ENCODE peak calls at places on chromosomes 1 and 21, in five cellular contexts. One of them, this sample, is unnamed.
A peak's percentile ranks its signal among the peaks of the same experiment; 100 is the strongest.

GRCh38 chr1:204943495-204943894 is 72.8 kb downstream of the NFASC start:
- DNase-seq in amniotic stem cell: no peak
- DNase-seq in activated CD8-positive, alpha-beta memory T cell treated with anti-CD3 and anti-CD28 coated beads for 24 hours: no peak
- DNase-seq in nucleus accumbens: no peak
- DNase-seq in tibial nerve: no peak
- DNase-seq in this sample: no peak

GRCh38 chr1:89844860-89845259 is 24.0 kb downstream of the LRRC8D start:
- DNase-seq in amniotic stem cell: no peak
- DNase-seq in nucleus accumbens: no peak
- DNase-seq in activated CD8-positive, alpha-beta memory T cell treated with anti-CD3 and anti-CD28 coated beads for 24 hours: no peak
- DNase-seq in tibial nerve: no peak
- DNase-seq in this sample: no peak

GRCh38 chr1:226602186-226603029 is 53.8 kb downstream of the STUM start:
- DNase-seq in tibial nerve: peak; percentile 73
- DNase-seq in activated CD8-positive, alpha-beta memory T cell treated with anti-CD3 and anti-CD28 coated beads for 24 hours: no peak
- DNase-seq in nucleus accumbens: no peak
- DNase-seq in amniotic stem cell: no peak
- DNase-seq in this sample: peak; percentile 94

GRCh38 chr1:171126504-171126903 is 35.8 kb downstream of the FMO3 start:
- DNase-seq in activated CD8-positive, alpha-beta memory T cell treated with anti-CD3 and anti-CD28 coated beads for 24 hours: no peak
- DNase-seq in nucleus accumbens: no peak
- DNase-seq in tibial nerve: peak; percentile 26
- DNase-seq in amniotic stem cell: no peak
- DNase-seq in this sample: peak; percentile 75

GRCh38 chr1:53057134-53057533 is 4.9 kb upstream of the PODN start:
- DNase-seq in nucleus accumbens: no peak
- DNase-seq in activated CD8-positive, alpha-beta memory T cell treated with anti-CD3 and anti-CD28 coated beads for 24 hours: no peak
- DNase-seq in tibial nerve: no peak
- DNase-seq in amniotic stem cell: no peak
- DNase-seq in this sample: no peak

GRCh38 chr21:34072145-34073031 is 990 bp upstream of the MRPS6 start:
- DNase-seq in activated CD8-positive, alpha-beta memory T cell treated with anti-CD3 and anti-CD28 coated beads for 24 hours: peak; percentile 64
- DNase-seq in amniotic stem cell: no peak
- DNase-seq in nucleus accumbens: no peak
- DNase-seq in tibial nerve: peak; percentile 14
- DNase-seq in this sample: no peak

GRCh38 chr21:23936224-23936623 is 1671.1 kb downstream of the MRPL39 start:
- DNase-seq in nucleus accumbens: no peak
- DNase-seq in tibial nerve: no peak
- DNase-seq in amniotic stem cell: peak; percentile 25
- DNase-seq in activated CD8-positive, alpha-beta memory T cell treated with anti-CD3 and anti-CD28 coated beads for 24 hours: no peak
- DNase-seq in this sample: no peak

GRCh38 chr1:248861621-248862020 is 2.7 kb upstream of the ZNF692 start:
- DNase-seq in activated CD8-positive, alpha-beta memory T cell treated with anti-CD3 and anti-CD28 coated beads for 24 hours: no peak
- DNase-seq in amniotic stem cell: no peak
- DNase-seq in tibial nerve: no peak
- DNase-seq in nucleus accumbens: no peak
- DNase-seq in this sample: no peak

This sample was measured in fibroblast of gingiva.